ENCODE peak calls at places on chromosomes 6 and 20, in five cellular contexts. M is HepG2, D is H1, U is NT2/D1, Z is GM12878. C is an unnamed sample.

GRCh38 chr20:61538481-61539265 is 286.6 kb downstream of the CDH4 start:
- DNase-seq in M (no peak), U (no peak), Z (no peak), D (no peak), C (no peak)

GRCh38 chr20:4189375-4189774 is 174.0 kb upstream of the RNF24 start:
- DNase-seq in D (no peak), Z (no peak), M (no peak), U (no peak), C (no peak)

GRCh38 chr20:46438156-46438750 is 31.8 kb upstream of the ELMO2 start:
- DNase-seq in Z (no peak), D (peak), M (peak), U (no peak), C (peak)

GRCh38 chr20:36528176-36528874 is 13.0 kb upstream of the MYL9 start:
- DNase-seq in M (no peak), U (no peak), D (no peak), Z (no peak), C (no peak)

GRCh38 chr6:125906158-125906998 is 50.2 kb upstream of the HINT3 start:
- DNase-seq in Z (no peak), D (no peak), U (peak), M (peak), C (peak)

GRCh38 chr6:84066536-84066935 is 33.0 kb downstream of the MRAP2 start:
- DNase-seq in D (no peak), Z (no peak), M (no peak), U (no peak), C (no peak)

GRCh38 chr6:158999154-158999668 is 791 bp downstream of the RSPH3 start:
- DNase-seq in D (no peak), U (no peak), M (no peak), Z (no peak), C (no peak)

GRCh38 chr6:87925373-87926060 is 122.1 kb upstream of the SPACA1 start:
- DNase-seq in Z (peak), M (no peak), D (no peak), U (no peak), C (no peak)

GRCh38 chr20:57388953-57389694 is 2.1 kb upstream of the RBM38 start:
- DNase-seq in D (no peak), Z (no peak), U (no peak), M (peak), C (peak)

GRCh38 chr20:5077761-5078387 is 41.9 kb downstream of the PCNA start:
- DNase-seq in M (no peak), Z (no peak), D (no peak), U (no peak), C (no peak)

GRCh38 chr6:78492351-78493010 is 374.9 kb upstream of the IRAK1BP1 start:
- DNase-seq in U (no peak), D (no peak), Z (no peak), M (no peak), C (no peak)

GRCh38 chr6:3625161-3625979 is 126.1 kb downstream of the PXDC1 start:
- DNase-seq in U (no peak), Z (no peak), D (no peak), M (no peak), C (no peak)

GRCh38 chr6:8539446-8539845 is 104.1 kb upstream of the SLC35B3 start:
- DNase-seq in D (no peak), U (no peak), Z (no peak), M (peak), C (no peak)

GRCh38 chr6:69866351-69867074 is at the start of gene COL19A1:
- DNase-seq in Z (peak), D (no peak), U (peak), M (no peak), C (peak)

GRCh38 chr6:100435299-100435698 is 29.4 kb downstream of the SIM1 start:
- DNase-seq in M (no peak), U (no peak), D (no peak), Z (no peak), C (no peak)

GRCh38 chr6:125816828-125817280 is 26.1 kb downstream of the NCOA7 start:
- DNase-seq in D (no peak), U (no peak), M (no peak), Z (no peak), C (no peak)

GRCh38 chr20:37359331-37359730 is 13.4 kb downstream of the SRC start:
- DNase-seq in M (no peak), Z (no peak), D (no peak), U (no peak), C (no peak)

GRCh38 chr20:25336561-25337422 is 53.8 kb downstream of the ABHD12 start:
- DNase-seq in M (peak), Z (no peak), U (no peak), D (peak), C (no peak)

GRCh38 chr6:97085772-97086171 is 161.2 kb downstream of the KLHL32 start:
- DNase-seq in D (no peak), Z (no peak), M (no peak), U (no peak), C (no peak)

GRCh38 chr20:35173576-35174192 is 1.8 kb downstream of the PROCR start:
- DNase-seq in M (no peak), Z (no peak), U (no peak), D (no peak), C (no peak)

GRCh38 chr6:18386302-18386976 is 711 bp upstream of the RNF144B start:
- DNase-seq in U (no peak), M (peak), Z (no peak), D (no peak), C (no peak)

GRCh38 chr6:127969701-127970100 is 68.8 kb upstream of the THEMIS start:
- DNase-seq in M (no peak), U (no peak), D (no peak), Z (no peak), C (no peak)

GRCh38 chr6:123189805-123190204 is 193.8 kb downstream of the CLVS2 start:
- DNase-seq in D (no peak), U (no peak), Z (no peak), M (no peak), C (no peak)

GRCh38 chr6:161411265-161411944 is 137.5 kb upstream of the AGPAT4 start:
- DNase-seq in M (no peak), D (no peak), Z (no peak), U (no peak), C (no peak)

GRCh38 chr20:51340451-51340840 is 202.1 kb downstream of the NFATC2 start:
- DNase-seq in Z (no peak), U (no peak), D (no peak), M (no peak), C (peak)

GRCh38 chr6:41581381-41581991 is 35.3 kb downstream of the FOXP4 start:
- DNase-seq in M (no peak), Z (no peak), D (no peak), U (no peak), C (no peak)

GRCh38 chr20:38034108-38034649 is 633 bp downstream of the RPRD1B start:
- DNase-seq in U (no peak), M (no peak), Z (no peak), D (no peak), C (no peak)

GRCh38 chr20:51457281-51457932 is 85.1 kb downstream of the NFATC2 start:
- DNase-seq in Z (no peak), D (no peak), U (no peak), M (no peak), C (no peak)

GRCh38 chr6:170223718-170224693 is 66.9 kb downstream of the DLL1 start:
- DNase-seq in M (no peak), Z (no peak), D (no peak), U (no peak), C (no peak)

GRCh38 chr20:35232575-35232974 is 6.1 kb downstream of the MMP24 start:
- DNase-seq in Z (no peak), U (no peak), M (no peak), D (no peak), C (no peak)

GRCh38 chr20:59333928-59334327 is 33.5 kb downstream of the EDN3 start:
- DNase-seq in U (no peak), D (no peak), M (no peak), Z (no peak), C (no peak)

GRCh38 chr6:20696676-20697075 is 162.4 kb downstream of the CDKAL1 start:
- DNase-seq in Z (no peak), U (no peak), M (no peak), D (no peak), C (no peak)

GRCh38 chr6:104789770-104790190 is 69.9 kb downstream of the HACE1 start:
- DNase-seq in M (peak), Z (no peak), D (no peak), U (no peak), C (peak)

DNA sequence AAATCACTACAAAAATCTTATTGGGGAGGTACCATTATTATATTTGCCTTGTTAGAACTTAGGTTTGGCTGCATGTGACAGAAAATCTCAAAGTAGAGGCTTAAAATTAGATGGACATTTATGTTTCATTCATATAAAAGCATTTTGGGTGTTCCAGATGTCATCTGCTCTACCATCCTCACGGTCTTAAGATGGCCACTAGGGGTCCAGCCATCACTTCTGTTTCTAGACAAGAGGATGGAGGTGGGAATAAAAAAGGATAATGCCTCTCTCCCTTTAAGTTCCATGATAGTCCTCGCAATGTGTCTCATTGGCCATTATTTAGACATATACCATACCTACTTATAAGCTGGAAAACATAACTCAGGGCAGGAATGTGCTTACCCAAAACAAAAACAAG is 929.5 kb downstream of the KIF16B start:
- DNase-seq in M (peak), D (no peak), Z (no peak), U (no peak), C (peak)
- TF ChIP-seq SUZ12 in M (no peak), D (no peak), Z (no peak), U (no peak), C (no peak)

GRCh38 chr20:43583133-43583864 is 7.4 kb upstream of the IFT52 start:
- DNase-seq in Z (no peak), M (no peak), D (no peak), U (no peak), C (no peak)

GRCh38 chr20:43584448-43585138 is 6.1 kb upstream of the IFT52 start:
- DNase-seq in M (peak), D (no peak), U (no peak), Z (no peak), C (no peak)

GRCh38 chr20:43576108-43576507 is 14.6 kb upstream of the IFT52 start:
- DNase-seq in M (no peak), Z (no peak), D (no peak), U (no peak), C (no peak)

GRCh38 chr20:43583982-43584432 is 6.7 kb upstream of the IFT52 start:
- DNase-seq in M (peak), U (no peak), Z (no peak), D (no peak), C (no peak)

DNA sequence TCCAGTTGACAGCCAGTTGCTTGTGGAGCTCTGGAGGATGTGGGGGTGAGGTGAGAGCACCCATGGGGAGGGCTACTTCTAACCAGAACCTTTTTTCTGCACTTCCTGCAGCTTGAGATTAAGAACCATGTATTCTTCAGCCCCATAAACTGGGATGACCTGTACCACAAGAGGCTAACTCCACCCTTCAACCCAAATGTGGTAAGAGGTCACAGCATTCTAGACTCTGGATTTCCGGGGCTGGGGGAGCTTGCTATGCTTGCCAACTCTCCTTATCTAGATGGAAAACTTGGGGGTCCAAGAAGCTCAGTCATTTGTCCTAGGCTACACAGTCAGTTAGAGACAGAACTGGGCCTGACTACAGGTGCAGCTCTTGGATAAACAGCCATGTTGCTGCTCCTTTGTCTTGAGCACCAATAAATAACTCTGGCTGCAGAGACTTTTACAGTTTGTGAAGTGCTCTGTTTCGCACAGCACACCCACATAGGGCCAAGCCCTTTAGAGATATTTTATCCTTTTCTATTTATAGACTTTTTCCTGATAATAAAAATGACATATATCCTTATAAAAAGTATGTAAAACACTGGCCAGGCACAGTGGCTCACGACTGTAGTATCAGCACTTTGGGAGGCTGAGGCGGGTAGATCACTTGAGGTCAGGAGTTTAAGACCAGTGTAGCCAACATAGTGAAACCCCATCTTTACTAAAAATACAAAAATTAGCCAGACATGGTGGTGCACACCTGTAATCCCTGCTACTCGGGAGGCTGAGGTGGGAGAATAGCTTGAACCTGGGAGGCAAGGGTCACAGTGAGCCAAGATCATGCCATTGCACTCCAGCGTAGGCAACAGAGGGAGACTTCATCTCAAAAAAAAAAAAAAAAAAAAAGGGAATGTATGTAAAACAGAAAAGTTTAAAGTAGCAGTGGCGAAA is 10.6 kb upstream of the IFT52 start:
- DNase-seq in D (no peak), U (no peak), Z (no peak), M (no peak), C (no peak)
- TF ChIP-seq SUZ12 in D (no peak), U (no peak), Z (no peak), M (no peak), C (no peak)

DNA sequence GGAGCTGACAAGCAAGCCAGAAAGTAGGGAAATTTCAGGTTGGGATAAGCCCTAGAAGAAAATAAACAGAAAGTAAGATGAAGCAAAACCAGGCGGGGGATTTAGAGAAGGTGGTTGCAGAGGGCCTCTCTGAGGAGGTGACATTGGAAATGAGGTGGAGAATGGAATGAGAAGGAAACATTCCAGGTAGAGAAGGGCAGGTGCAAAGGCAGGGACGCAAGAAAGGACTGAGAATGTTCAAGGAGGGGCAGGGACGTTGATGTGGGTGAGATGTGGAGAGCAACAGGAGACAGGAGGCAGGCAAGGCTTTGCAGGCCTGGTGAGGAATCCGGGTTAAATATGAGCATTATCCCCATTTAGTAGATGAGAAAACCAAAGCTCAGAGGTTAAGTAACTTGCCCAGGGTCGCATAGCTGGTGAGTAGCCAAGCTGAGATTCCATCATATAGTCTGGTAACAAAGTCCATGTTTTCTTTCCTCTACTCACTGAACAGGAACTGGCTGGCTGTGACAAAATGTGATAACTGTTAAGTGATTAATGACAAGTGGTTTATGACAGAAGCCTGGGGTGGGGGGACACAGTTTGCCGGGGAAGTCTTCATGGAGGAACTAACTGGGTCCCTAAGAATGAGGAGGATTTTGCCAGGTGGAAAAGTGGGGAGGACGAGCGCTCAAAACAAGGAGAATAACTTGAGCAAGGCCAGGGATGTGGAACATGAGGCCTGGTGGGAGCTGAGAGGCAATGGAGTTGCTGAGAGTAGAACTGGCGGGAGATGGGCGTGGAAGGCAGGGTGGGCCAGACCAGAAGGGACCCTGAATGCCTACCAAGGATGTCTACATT is 32.6 kb downstream of the MRPL14 start:
- DNase-seq in M (peak), D (no peak), U (no peak), Z (no peak), C (no peak)
- TF ChIP-seq SUZ12 in M (no peak), D (no peak), U (no peak), Z (no peak), C (no peak)

GRCh38 chr6:36977470-36977941 is 8.5 kb downstream of the MTCH1 start:
- DNase-seq in D (no peak), U (no peak), Z (no peak), M (no peak), C (peak)
- TF ChIP-seq SUZ12 in D (no peak), U (no peak), Z (no peak), M (no peak), C (no peak)

DNA sequence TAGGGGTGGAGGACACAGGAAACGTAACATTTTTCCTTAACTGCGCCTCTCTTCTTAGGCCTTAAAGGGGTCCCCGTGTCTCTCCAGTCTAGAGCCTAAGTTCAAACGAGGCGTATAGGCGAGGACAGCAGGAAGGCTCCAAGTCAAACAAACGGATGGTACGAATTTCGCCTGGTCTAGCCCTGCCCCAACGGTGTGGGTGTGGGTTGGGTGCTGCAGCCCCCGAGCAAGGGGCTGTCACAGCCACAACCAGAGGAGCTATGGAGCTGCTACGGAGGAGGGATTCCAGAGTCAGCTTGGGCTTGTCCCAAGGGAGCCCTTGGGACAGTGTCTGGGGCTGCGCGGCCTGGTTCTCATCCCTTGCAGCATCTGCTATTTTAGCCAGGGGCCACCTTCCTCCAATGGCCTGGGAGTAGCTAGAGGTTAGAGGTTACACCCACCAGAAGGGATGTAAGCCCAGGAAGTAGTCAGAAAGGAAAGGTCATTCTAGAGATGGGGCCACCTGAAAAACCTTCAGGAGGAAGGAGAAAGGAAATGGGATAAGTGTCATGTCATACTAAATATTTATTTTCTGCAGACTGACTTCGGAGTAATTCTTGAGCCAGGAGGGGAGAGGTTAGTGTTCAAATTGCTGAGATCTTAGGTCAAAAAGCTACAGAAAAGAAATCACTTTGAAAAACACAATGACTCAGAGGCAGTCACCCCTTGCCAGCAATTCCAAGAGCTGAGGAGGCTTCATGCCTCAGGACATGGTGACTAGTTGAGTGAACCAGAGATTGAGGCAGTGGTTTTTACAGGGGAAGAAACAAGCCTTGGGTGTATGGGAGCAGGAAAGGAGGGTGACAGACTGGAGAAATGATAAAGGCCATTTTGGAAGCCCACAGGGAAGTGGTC is 21.7 kb downstream of the VPS52 start:
- DNase-seq in M (no peak), U (no peak), D (no peak), Z (no peak), C (no peak)
- TF ChIP-seq SUZ12 in M (no peak), U (no peak), D (no peak), Z (no peak), C (no peak)

DNA sequence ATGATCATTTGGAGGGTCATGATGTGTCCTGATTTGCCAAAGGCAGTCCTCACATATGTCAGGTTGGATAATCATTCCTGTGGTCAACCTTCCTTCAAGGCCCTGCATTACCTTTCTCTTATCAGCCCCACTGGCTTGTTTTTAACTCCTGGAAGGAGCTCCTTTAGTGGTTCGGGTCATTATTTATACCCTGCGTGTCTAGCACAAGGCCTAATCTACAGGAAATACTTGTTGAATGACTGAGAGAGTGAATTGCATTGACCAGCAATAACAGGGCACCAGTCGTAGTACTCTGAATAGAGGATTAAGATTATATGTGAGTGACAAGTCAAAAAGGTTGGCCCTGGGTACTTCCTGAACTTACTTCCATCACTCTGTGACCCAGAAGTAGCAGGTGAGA is 4.5 kb downstream of the HIVEP2 start:
- DNase-seq in D (no peak), U (no peak), M (no peak), Z (no peak), C (no peak)
- TF ChIP-seq SUZ12 in D (no peak), U (no peak), M (no peak), Z (no peak), C (no peak)

GRCh38 chr20:20441259-20441658 is 73.4 kb downstream of the INSM1 start:
- DNase-seq in D (no peak), Z (no peak), M (no peak), U (no peak), C (no peak)
- TF ChIP-seq SUZ12 in D (no peak), Z (no peak), M (no peak), U (no peak), C (no peak)